ENCODE peak calls at places on chromosomes 11 and 22, in ten cellular contexts. V is PC-9, M is mammary epithelial cell, F is H1, I is vagina, A is neural progenitor cell, R is HL-60, U is left ventricle myocardium inferior, H is pancreas, C is cardiac muscle cell. O is an unnamed sample.

GRCh38 chr11:5059527-5059926 is at the start of gene OR52E2:
- DNase-seq in V (no peak), M (no peak), F (no peak), I (no peak), A (no peak), R (no peak), U (no peak), H (no peak), C (no peak), O (no peak)

GRCh38 chr22:36220457-36220921 is 18.8 kb downstream of the APOL2 start:
- DNase-seq in V (no peak), M (no peak), F (no peak), I (no peak), A (peak), R (no peak), U (no peak), H (no peak), C (no peak), O (peak)

GRCh38 chr22:40247976-40248375 is 70.3 kb downstream of the TNRC6B start:
- DNase-seq in V (no peak), M (no peak), F (no peak), I (no peak), A (no peak), R (no peak), U (no peak), H (no peak), C (no peak), O (no peak)

GRCh38 chr11:112113539-112114457 is 27.1 kb downstream of the SDHD start:
- DNase-seq in V (peak), M (peak), F (no peak), I (no peak), A (peak), R (peak), U (no peak), H (no peak), C (peak), O (no peak)

GRCh38 chr11:71927813-71928738 is at the start of gene XNDC1N:
- DNase-seq in V (peak), M (no peak), F (no peak), I (no peak), A (peak), R (peak), U (peak), H (peak), C (peak), O (peak)

GRCh38 chr22:30810105-30810504 is 115.4 kb downstream of the OSBP2 start:
- DNase-seq in V (no peak), M (no peak), F (no peak), I (no peak), A (no peak), R (no peak), U (no peak), H (no peak), C (no peak), O (no peak)

GRCh38 chr11:72607101-72607468 is 67.1 kb downstream of the PDE2A start:
- DNase-seq in V (no peak), M (no peak), F (no peak), I (no peak), A (no peak), R (no peak), U (no peak), H (no peak), C (no peak), O (no peak)

GRCh38 chr11:37451903-37452302 is 853.9 kb upstream of the RAG2 start:
- DNase-seq in V (no peak), M (no peak), F (no peak), I (no peak), A (no peak), R (no peak), U (no peak), H (no peak), C (no peak), O (no peak)

GRCh38 chr11:75182652-75183051 is 31.7 kb downstream of the SLCO2B1 start:
- DNase-seq in V (no peak), M (no peak), F (no peak), I (no peak), A (no peak), R (no peak), U (peak), H (no peak), C (no peak), O (peak)

GRCh38 chr22:49084203-49084602 is 743.5 kb downstream of the BRD1 start:
- DNase-seq in V (no peak), M (no peak), F (no peak), I (no peak), A (no peak), R (no peak), U (no peak), H (no peak), C (no peak), O (no peak)

GRCh38 chr11:100673063-100673462 is 14.0 kb upstream of the ARHGAP42 start:
- DNase-seq in V (no peak), M (no peak), F (no peak), I (no peak), A (no peak), R (no peak), U (no peak), H (no peak), C (no peak), O (no peak)

GRCh38 chr11:15216678-15217077 is 102.0 kb downstream of the INSC start:
- DNase-seq in V (no peak), M (no peak), F (no peak), I (no peak), A (no peak), R (no peak), U (no peak), H (no peak), C (no peak), O (no peak)

GRCh38 chr11:30203850-30204249 is 27.0 kb upstream of the FSHB start:
- DNase-seq in V (no peak), M (no peak), F (no peak), I (no peak), A (no peak), R (no peak), U (no peak), H (no peak), C (no peak), O (no peak)

GRCh38 chr22:36374603-36375024 is 13.2 kb downstream of the MYH9 start:
- DNase-seq in V (peak), M (peak), F (no peak), I (no peak), A (no peak), R (no peak), U (no peak), H (no peak), C (peak), O (no peak)

GRCh38 chr11:67270256-67271211 is 4.3 kb downstream of the GRK2 start:
- DNase-seq in V (no peak), M (no peak), F (no peak), I (no peak), A (peak), R (peak), U (no peak), H (peak), C (peak), O (no peak)

GRCh38 chr11:45921561-45922424 is 663 bp upstream of the LARGE2 start:
- DNase-seq in V (peak), M (no peak), F (peak), I (no peak), A (peak), R (no peak), U (peak), H (peak), C (no peak), O (no peak)

GRCh38 chr11:46254135-46254491 is 23.3 kb upstream of the CREB3L1 start:
- DNase-seq in V (no peak), M (no peak), F (no peak), I (no peak), A (no peak), R (no peak), U (no peak), H (no peak), C (no peak), O (no peak)

DNA sequence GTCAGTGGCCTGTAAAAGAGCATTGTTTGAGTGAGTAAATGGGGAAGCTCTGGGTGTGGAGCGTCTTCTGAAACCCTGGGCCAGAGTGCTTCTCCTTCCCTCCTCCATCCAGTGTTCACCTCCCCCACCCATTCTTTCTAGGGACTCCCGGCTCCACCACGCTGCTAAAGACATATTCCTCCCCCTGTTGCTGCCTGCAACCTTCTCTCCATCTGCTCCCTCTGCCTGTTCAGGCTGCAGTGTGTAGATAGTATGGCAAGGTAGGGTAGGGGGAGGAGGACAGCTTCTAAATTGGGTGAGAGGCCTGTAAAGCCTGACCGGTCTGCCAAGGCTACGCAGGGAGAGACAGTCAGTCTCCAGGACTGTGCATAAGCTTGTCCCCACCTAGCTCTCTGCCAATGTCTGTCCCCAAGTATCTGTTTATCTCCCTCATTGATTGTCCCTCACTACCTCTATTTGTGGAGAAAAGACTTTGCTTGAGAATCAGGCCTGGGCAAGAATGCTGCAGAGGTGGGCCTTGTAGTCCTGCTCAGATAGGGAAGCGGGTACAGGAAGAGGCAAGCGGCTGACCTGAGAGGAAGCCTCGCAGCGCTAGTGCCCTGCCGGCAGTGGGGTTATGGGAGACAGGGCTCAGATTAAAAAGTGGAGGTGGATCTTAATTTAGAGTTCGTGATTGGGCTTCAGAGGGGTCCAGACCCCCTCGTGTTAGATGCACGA is 905 bp upstream of the SEZ6L start:
- DNase-seq in V (no peak), M (no peak), F (no peak), I (no peak), A (peak), R (no peak), U (no peak), H (no peak), C (no peak), O (no peak)
- H3K4me3 ChIP-seq in V (no peak), M (no peak), F (peak), I (no peak), A (peak), R (no peak), U (peak), H (no peak), C (no peak), O (no peak)

DNA sequence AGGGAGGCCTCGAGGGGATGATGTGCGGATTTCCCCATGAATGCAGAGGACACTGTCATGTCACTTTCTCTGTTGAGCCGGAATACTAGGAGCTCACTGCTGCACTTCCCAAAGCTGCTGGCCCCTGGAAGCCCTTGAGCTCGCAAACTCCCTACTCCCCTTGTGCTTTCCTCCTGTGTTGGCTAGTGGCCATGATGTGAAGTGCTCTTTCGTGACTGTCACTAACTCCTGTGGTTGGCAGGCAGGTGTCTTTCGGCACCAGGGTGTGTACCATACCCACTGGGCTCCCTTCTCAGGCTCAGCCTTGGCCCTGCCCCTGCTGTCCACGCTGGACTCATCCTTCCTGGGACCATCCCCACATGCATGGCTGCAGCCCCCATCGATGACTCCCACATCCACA is 86.2 kb downstream of the BTBD10 start:
- DNase-seq in V (no peak), M (no peak), F (no peak), I (no peak), A (no peak), R (no peak), U (no peak), H (no peak), C (no peak), O (no peak)
- TF ChIP-seq CTCF in V (no peak), M (no peak), F (no peak), I (no peak), A (no peak), R (no peak), U (no peak), H (no peak), C (no peak), O (no peak)

GRCh38 chr11:83364500-83365059 is 78.4 kb upstream of the CCDC90B start:
- DNase-seq in V (no peak), M (no peak), F (peak), I (no peak), A (no peak), R (no peak), U (no peak), H (no peak), C (no peak), O (no peak)
- H3K27ac ChIP-seq in V (no peak), M (no peak), F (peak), I (no peak), A (no peak), R (no peak), U (no peak), H (no peak), C (no peak), O (no peak)

GRCh38 chr22:22702159-22702873 is 57.9 kb downstream of the GGTLC2 start:
- DNase-seq in V (no peak), M (no peak), F (no peak), I (peak), A (peak), R (no peak), U (no peak), H (no peak), C (no peak), O (no peak)
- H3K4me3 ChIP-seq in V (no peak), M (no peak), F (no peak), I (no peak), A (no peak), R (no peak), U (no peak), H (no peak), C (no peak), O (no peak)

GRCh38 chr11:104256525-104256924 is 92.6 kb upstream of the PDGFD start:
- DNase-seq in V (no peak), M (no peak), F (no peak), I (no peak), A (no peak), R (no peak), U (no peak), H (no peak), C (peak), O (no peak)
- TF ChIP-seq CTCF in V (peak), M (no peak), F (no peak), I (no peak), A (peak), R (no peak), U (peak), H (no peak), C (peak), O (no peak)

DNA sequence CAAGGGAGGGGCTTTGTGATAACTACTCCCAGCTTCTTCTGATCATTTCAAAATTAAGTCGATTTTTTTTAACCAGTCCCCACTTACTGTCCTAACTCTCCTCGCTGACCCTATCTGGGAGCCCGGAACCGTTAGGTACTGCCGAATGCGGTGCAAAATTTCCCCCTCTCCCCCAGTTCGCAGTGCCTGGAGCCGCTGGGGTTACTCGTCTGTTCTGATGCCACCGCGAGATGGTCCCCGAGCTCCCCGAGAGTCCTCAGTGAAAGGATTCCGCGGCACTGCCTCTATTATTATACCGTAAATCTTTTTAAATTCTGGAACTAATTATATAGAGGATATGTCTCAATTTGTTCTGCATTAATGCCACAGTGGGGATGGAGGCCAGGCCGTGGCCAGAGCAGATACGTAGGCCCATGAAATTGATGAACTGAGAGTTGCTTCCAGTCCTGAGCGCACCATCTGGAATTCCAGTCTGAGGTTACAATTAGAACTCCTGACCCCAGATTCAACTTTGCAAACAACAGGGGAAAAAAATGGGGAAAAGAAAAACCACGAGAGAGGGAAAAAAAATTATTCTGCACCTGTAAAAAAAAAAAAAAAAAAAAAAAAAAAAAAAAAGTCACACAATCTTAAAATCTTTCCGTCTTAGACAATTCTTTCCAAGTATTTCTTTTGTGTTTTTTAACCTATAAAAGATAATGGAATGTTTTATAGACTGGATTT is 4.3 kb upstream of the WT1 start:
- DNase-seq in V (no peak), M (no peak), F (no peak), I (no peak), A (peak), R (no peak), U (no peak), H (no peak), C (no peak), O (no peak)
- H3K27ac ChIP-seq in V (no peak), M (no peak), F (no peak), I (peak), A (no peak), R (no peak), U (no peak), H (no peak), C (no peak), O (no peak)

O was measured in tibial nerve.